ENCODE peak calls at places on chromosomes 11 and 22, in six cellular contexts. E is K562, B is HCT116, C is SK-N-SH, U is H1, R is HepG2. Y is an unnamed sample.

GRCh38 chr11:47914743-47915142 is 65.6 kb upstream of the PTPRJ start:
- DNase-seq in E (no peak), C (peak; percentile 41), B (no peak), R (no peak), U (no peak), Y (no peak)

GRCh38 chr11:13368041-13368446 is 90.5 kb downstream of the BMAL1 start:
- DNase-seq in R (peak; percentile 9), E (no peak), B (no peak), C (no peak), U (no peak), Y (peak; percentile 2)

GRCh38 chr11:125624756-125625213 is at the start of gene CHEK1:
- DNase-seq in U (no peak), B (no peak), C (no peak), E (no peak), R (no peak), Y (no peak)

GRCh38 chr22:17563936-17564391 is 666 bp downstream of the SLC25A18 start:
- DNase-seq in R (no peak), C (no peak), E (no peak), B (no peak), U (no peak), Y (peak; percentile 26)

GRCh38 chr11:17923213-17923612 is 89.6 kb downstream of the SERGEF start:
- DNase-seq in U (no peak), C (no peak), B (no peak), R (no peak), E (no peak), Y (no peak)

GRCh38 chr11:19938051-19938856 is 222.0 kb downstream of the DBX1 start:
- DNase-seq in U (peak; percentile 79), R (peak; percentile 40), C (peak; percentile 77), E (peak; percentile 84), B (peak; percentile 36), Y (no peak)

GRCh38 chr22:30327864-30328345 is 1.2 kb upstream of the TBC1D10A start:
- DNase-seq in E (peak; percentile 30), B (peak; percentile 27), U (no peak), R (peak; percentile 53), C (peak; percentile 35), Y (no peak)

GRCh38 chr11:61855939-61856730 is 28.0 kb downstream of the FADS2 start:
- DNase-seq in U (no peak), C (no peak), R (no peak), E (no peak), B (no peak), Y (no peak)

GRCh38 chr22:26897384-26897783 is 240.0 kb downstream of the MIAT start:
- DNase-seq in E (no peak), C (no peak), R (no peak), B (no peak), U (peak; percentile 19), Y (no peak)

GRCh38 chr11:65522640-65523322 is 2.1 kb upstream of the SCYL1 start:
- DNase-seq in C (no peak), B (no peak), E (no peak), R (no peak), U (no peak), Y (no peak)

GRCh38 chr11:126115820-126116319 is 53.2 kb upstream of the CDON start:
- DNase-seq in C (peak; percentile 62), R (peak; percentile 93), B (peak; percentile 7), U (no peak), E (no peak), Y (peak; percentile 93)

GRCh38 chr11:1393038-1393710 is 3.4 kb downstream of the BRSK2 start:
- DNase-seq in U (no peak), E (no peak), R (no peak), C (no peak), B (no peak), Y (no peak)

GRCh38 chr22:37684803-37685615 is 1.1 kb upstream of the NOL12 start:
- DNase-seq in C (no peak), E (no peak), U (no peak), R (peak; percentile 58), B (no peak), Y (no peak)

GRCh38 chr22:28282346-28282745 is 363.3 kb upstream of the PITPNB start:
- DNase-seq in C (no peak), U (no peak), E (no peak), R (no peak), B (no peak), Y (no peak)

GRCh38 chr11:105142167-105142566 is 2.6 kb upstream of the CARD18 start:
- DNase-seq in R (no peak), U (no peak), B (no peak), E (no peak), C (no peak), Y (no peak)

DNA sequence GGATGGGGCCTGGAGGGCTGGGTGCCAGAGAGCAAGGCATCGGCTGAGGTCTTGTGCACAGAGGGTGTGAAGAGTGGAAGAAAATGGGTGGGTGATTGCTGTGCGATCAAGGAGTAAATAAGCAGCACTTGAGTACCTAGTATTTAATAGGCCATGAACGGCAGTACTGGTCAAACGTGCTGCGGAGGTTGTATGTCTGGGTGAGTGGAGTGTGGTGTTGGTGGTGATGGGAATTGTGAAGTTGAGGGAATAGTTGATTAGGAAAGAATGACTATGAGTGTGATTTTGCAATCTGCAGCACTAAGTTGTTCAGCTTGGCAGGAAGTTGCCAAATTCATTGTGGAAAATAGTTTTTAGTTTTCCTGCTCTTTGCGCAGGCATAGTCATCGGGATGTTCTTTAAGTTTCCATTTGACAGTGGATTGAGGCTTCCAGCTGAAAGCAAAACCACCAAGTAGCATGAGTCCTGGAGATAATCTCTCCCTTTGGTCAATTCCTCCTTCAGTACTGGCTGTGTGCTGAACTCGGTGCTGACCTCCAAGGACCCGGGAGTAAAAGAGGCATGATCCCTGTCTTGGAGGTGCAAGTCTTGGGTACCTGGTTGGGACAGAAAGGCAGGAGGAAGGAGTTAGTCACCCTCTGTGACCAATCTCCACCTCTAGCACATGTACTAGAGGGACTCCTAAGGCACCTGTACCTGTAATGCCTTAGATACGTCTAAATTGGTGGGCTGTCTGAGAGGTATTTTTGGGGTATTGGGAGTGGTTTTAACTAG is 2.1 kb downstream of the PANX1 start:
- DNase-seq in E (no peak), C (no peak), R (no peak), U (no peak), B (no peak), Y (no peak)
- TF ChIP-seq JUND in E (no peak), C (no peak), R (no peak), U (no peak), B (no peak), Y (no peak)

GRCh38 chr11:46562527-46562926 is 31.3 kb downstream of the AMBRA1 start:
- DNase-seq in C (no peak), E (no peak), U (no peak), B (no peak), R (no peak), Y (no peak)

GRCh38 chr11:46564459-46564858 is 29.4 kb downstream of the AMBRA1 start:
- DNase-seq in E (no peak), B (no peak), R (no peak), C (no peak), U (no peak), Y (no peak)

GRCh38 chr11:46559815-46560214 is 34.0 kb downstream of the AMBRA1 start:
- DNase-seq in U (no peak), R (no peak), B (no peak), E (no peak), C (no peak), Y (no peak)

GRCh38 chr11:46557684-46558151 is 36.1 kb downstream of the AMBRA1 start:
- DNase-seq in U (no peak), C (no peak), R (peak; percentile 73), B (peak; percentile 29), E (no peak), Y (peak; percentile 20)

DNA sequence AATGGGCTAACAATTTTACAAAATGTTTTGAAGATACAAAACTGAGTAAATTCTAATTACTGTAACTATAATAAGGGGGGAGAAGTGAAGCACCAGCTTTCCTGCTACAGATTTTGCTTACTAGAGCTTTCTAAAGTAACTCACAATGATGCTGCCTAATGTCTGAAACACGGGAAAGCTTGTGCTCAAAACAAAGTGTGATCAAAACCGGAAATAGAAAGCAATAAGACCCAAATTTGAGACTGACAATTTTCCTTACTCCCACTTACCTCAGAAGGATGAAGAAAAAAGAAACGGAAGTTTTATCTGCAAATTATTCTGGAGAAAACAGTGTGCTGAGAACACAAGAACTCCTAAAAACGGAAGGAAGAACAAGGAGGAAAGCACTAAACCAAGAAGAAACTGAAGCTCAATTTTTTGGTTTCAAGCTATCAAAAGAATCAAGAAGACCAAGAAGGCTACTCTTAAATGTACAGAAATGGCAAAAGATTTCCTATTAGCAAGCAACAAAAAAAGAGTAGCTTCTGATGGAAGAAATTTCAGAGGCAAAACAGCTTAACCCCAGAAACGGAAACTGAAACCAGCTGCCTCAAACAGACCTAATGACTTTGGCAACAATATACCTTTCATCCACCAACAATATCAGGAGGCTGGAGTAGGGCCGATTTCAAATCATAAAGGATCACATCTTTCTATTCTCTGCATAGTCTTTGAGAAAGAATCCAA is 33.4 kb downstream of the AMBRA1 start:
- DNase-seq in C (no peak), E (no peak), B (no peak), U (no peak), R (no peak), Y (peak; percentile 23)
- TF ChIP-seq JUND in C (no peak), E (no peak), B (no peak), U (no peak), R (no peak), Y (no peak)

DNA sequence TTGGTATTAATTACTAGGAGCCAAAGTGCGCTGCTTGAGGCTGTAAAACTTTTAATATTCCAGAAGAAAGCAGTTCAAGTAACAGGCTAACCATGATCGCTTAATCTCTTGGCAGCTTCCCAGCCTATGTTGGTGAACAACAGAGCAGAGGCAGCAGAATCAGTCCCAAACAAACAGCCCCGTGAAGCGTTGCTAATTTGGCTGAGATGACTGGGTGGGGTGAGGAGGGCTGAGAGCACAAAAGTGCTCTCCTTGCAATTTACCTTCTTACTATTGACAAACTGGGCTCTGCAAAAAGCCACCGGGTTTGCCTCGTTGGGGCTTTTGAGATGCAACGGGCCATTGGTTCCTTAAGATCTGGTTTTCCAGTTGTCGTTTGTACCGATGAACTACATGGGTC is 407.4 kb upstream of the CADM1 start:
- DNase-seq in U (no peak), C (peak; percentile 32), R (no peak), B (no peak), E (no peak), Y (no peak)
- TF ChIP-seq JUND in U (no peak), C (no peak), R (no peak), B (no peak), E (no peak), Y (no peak)

DNA sequence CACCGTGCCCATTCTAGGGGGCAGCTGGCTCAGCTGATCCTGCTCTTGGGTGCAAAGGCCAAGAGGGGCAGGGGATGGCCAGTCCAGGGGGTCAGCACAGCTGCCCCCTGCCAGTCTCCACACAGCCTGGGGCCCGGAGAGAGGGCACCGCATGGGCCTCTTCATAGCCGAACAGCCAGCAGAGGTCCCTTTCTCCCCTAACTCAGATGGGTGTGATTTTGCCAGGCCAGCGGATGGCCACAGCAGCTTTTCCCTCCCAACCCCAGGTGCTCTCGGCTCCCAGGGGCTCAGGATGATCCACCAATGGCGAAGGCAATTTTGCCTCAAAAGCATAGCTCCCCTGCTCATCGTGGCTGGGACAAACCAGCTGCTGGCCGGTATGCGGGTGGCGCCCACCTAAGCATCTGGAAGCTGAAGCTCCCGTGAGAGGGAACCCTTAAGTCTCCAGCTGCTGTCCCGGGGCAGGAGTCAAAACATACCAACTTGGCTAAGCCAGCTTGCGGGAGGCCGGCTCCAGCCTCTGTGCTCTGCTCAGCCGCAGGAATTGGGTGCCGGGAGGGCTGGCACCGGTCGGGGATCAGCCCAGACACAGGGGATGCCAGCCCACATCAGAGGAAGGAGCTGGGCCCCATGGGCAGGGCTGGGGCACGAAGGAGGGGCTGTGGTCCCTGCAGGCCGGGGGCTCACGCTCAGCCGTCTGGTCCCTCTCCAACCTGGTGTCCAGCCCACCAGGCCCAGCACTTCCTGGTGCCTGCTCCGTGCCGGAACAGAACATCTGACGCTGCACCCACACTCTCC is 30.5 kb upstream of the GNB1L start:
- DNase-seq in E (no peak), U (no peak), R (no peak), B (no peak), C (no peak), Y (no peak)
- TF ChIP-seq JUND in E (no peak), U (no peak), R (no peak), B (no peak), C (no peak), Y (no peak)

GRCh38 chr11:16028406-16028805 is 327.9 kb downstream of the SOX6 start:
- DNase-seq in C (no peak), E (no peak), R (no peak), B (no peak), U (no peak), Y (no peak)
- TF ChIP-seq JUND in C (no peak), E (no peak), R (no peak), B (no peak), U (no peak), Y (no peak)

Y was measured in T47D.